ENCODE peak calls at places on chromosomes 13 and 19, in ten cellular contexts. O is tibial artery; M is pancreas; W is right cardiac atrium; X is CD8-positive, alpha-beta T cell; I is endothelial cell of umbilical vein; A is hepatocyte; U is fibroblast of lung; V is left ventricle myocardium inferior; S is CD8-positive, alpha-beta memory T cell. E is an unnamed sample.
A peak's percentile ranks its signal among the peaks of the same experiment; 100 is the strongest.

GRCh38 chr19:58338825-58339558 is 12.2 kb downstream of the ZSCAN22 start:
- DNase-seq in S (peak; percentile 45), O (no peak), X (no peak), M (no peak), W (peak; percentile 37), U (peak; percentile 17), A (no peak), I (no peak), V (no peak), E (no peak)

GRCh38 chr13:104017317-104017716 is 951.1 kb upstream of the SLC10A2 start:
- DNase-seq in S (no peak), X (no peak), A (no peak), O (no peak), I (no peak), U (no peak), M (no peak), V (no peak), W (no peak), E (no peak)

GRCh38 chr13:41501281-41501680 is 43.9 kb downstream of the RGCC start:
- DNase-seq in I (no peak), V (no peak), X (no peak), S (no peak), U (no peak), A (no peak), M (no peak), O (no peak), W (no peak), E (no peak)

GRCh38 chr13:39210961-39211534 is 172.8 kb downstream of the NHLRC3 start:
- DNase-seq in O (no peak), W (no peak), V (no peak), A (no peak), M (no peak), X (no peak), I (no peak), S (no peak), U (no peak), E (no peak)

GRCh38 chr19:18408053-18408476 is 10.6 kb upstream of the LRRC25 start:
- DNase-seq in U (no peak), V (no peak), M (no peak), I (no peak), S (peak; percentile 44), X (no peak), O (no peak), W (peak; percentile 69), A (no peak), E (no peak)

GRCh38 chr19:23887642-23888041 is 27.0 kb upstream of the ZNF726 start:
- DNase-seq in M (no peak), V (no peak), S (no peak), I (no peak), X (no peak), O (no peak), U (no peak), W (no peak), A (no peak), E (no peak)

GRCh38 chr19:3250675-3251074 is 26.2 kb downstream of the CELF5 start:
- DNase-seq in M (no peak), V (no peak), A (no peak), S (no peak), X (no peak), W (peak; percentile 41), U (no peak), O (no peak), I (no peak), E (no peak)

GRCh38 chr13:84649853-84650252 is 767.6 kb upstream of the SLITRK1 start:
- DNase-seq in X (no peak), O (no peak), M (no peak), I (no peak), V (no peak), A (no peak), W (no peak), S (no peak), U (peak; percentile 44), E (no peak)

GRCh38 chr19:35031072-35031881 is 1.0 kb downstream of the SCN1B start:
- DNase-seq in U (peak; percentile 32), W (peak; percentile 85), A (no peak), M (no peak), I (no peak), S (no peak), O (no peak), V (peak; percentile 54), X (no peak), E (peak; percentile 19)

GRCh38 chr19:35032356-35032865 is 2.1 kb downstream of the SCN1B start:
- DNase-seq in I (no peak), V (no peak), W (peak; percentile 63), A (no peak), S (no peak), X (no peak), U (no peak), O (no peak), M (no peak), E (no peak)

GRCh38 chr19:35030257-35031071 is at the start of gene SCN1B:
- DNase-seq in U (peak; percentile 70), W (peak; percentile 91), M (peak; percentile 59), S (peak; percentile 68), X (no peak), O (peak; percentile 81), V (peak; percentile 65), A (peak; percentile 87), I (peak; percentile 51), E (peak; percentile 39)

GRCh38 chr19:35027851-35028599 is 2.2 kb upstream of the SCN1B start:
- DNase-seq in X (no peak), W (peak; percentile 77), S (no peak), I (no peak), A (no peak), M (no peak), U (peak; percentile 58), O (no peak), V (no peak), E (no peak)

DNA sequence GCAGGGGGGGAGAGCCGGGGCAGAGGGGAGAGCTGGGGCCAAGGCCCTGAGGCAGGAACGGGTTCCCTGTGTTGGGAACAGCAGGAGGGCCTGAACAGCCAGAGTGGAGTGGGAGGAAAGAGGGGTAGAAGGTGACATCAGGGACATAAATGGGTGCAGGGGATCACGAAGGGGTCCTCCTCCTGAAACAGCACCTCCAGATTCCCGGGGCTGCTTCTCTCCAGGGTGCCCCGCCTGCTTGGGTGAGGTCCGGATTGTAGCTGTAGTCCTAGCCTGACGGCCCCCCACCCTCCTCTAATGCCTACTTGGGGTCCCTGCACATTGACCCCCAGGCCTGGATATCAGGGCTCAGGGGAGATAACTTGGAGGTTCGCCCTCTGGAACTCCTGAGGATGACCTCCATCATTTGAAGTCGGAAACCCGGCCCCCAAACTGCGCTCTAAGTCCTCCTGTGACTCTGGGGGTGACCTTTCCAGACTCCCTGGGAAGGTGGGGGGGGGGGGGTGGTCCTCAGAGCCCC is 473 bp upstream of the SCN1B start:
- DNase-seq in U (no peak), W (peak; percentile 55), I (peak; percentile 31), X (no peak), S (no peak), M (no peak), O (no peak), V (no peak), A (no peak), E (no peak)
- H3K27ac ChIP-seq in U (no peak overlapping the region), W (peak overlapping the region; percentile 66), I (no peak overlapping the region), X (no peak overlapping the region), S (no peak overlapping the region), M (no peak overlapping the region), O (peak overlapping the region; percentile 32), V (peak overlapping the region; percentile 65), A (no peak overlapping the region), E (no peak overlapping the region)

GRCh38 chr13:99018418-99019180 is 40.7 kb upstream of the DOCK9 start:
- DNase-seq in X (no peak), S (no peak), A (no peak), U (peak; percentile 87), M (no peak), V (no peak), I (no peak), O (no peak), W (no peak), E (no peak)

GRCh38 chr13:99027260-99027659 is 49.4 kb upstream of the DOCK9 start:
- DNase-seq in X (no peak), U (peak; percentile 87), V (no peak), I (no peak), W (no peak), A (no peak), S (no peak), M (no peak), O (no peak), E (no peak)

GRCh38 chr13:99027661-99028425 is 50.0 kb upstream of the DOCK9 start:
- DNase-seq in A (no peak), V (no peak), X (no peak), W (no peak), M (no peak), U (no peak), S (no peak), I (no peak), O (no peak), E (no peak)

GRCh38 chr13:99028890-99029289 is 51.0 kb upstream of the DOCK9 start:
- DNase-seq in O (no peak), X (no peak), V (no peak), S (peak; percentile 65), U (no peak), M (no peak), W (no peak), A (no peak), I (no peak), E (peak; percentile 53)

GRCh38 chr13:99022953-99023352 is 45.1 kb upstream of the DOCK9 start:
- DNase-seq in W (no peak), M (no peak), I (no peak), U (no peak), O (no peak), S (no peak), V (no peak), X (no peak), A (no peak), E (no peak)
- H3K27ac ChIP-seq in W (no peak overlapping the region), M (no peak overlapping the region), I (no peak overlapping the region), U (no peak overlapping the region), O (no peak overlapping the region), S (no peak overlapping the region), V (no peak overlapping the region), X (no peak overlapping the region), A (no peak overlapping the region), E (no peak overlapping the region)

GRCh38 chr19:33039815-33040214 is 24.9 kb downstream of the RHPN2 start:
- DNase-seq in V (no peak), W (no peak), A (no peak), X (no peak), M (no peak), I (no peak), U (no peak), O (no peak), S (no peak), E (no peak)

GRCh38 chr19:33039108-33039599 is 25.5 kb downstream of the RHPN2 start:
- DNase-seq in V (no peak), X (no peak), O (no peak), A (no peak), W (no peak), U (no peak), S (no peak), M (no peak), I (no peak), E (no peak)

GRCh38 chr19:33035461-33035860 is 29.2 kb downstream of the RHPN2 start:
- DNase-seq in X (no peak), M (no peak), O (no peak), V (no peak), A (no peak), W (peak; percentile 3), I (no peak), S (no peak), U (no peak), E (no peak)

GRCh38 chr19:33040994-33041827 is 23.5 kb downstream of the RHPN2 start:
- DNase-seq in U (peak; percentile 47), I (no peak), A (peak; percentile 93), X (no peak), M (peak; percentile 74), W (no peak), V (no peak), O (no peak), S (no peak), E (no peak)
- H3K27ac ChIP-seq in U (no peak overlapping the region), I (no peak overlapping the region), A (peak overlapping the region; percentile 97), X (no peak overlapping the region), M (peak overlapping the region; percentile 87), W (no peak overlapping the region), V (peak overlapping the region; percentile 3), O (no peak overlapping the region), S (no peak overlapping the region), E (no peak overlapping the region)

DNA sequence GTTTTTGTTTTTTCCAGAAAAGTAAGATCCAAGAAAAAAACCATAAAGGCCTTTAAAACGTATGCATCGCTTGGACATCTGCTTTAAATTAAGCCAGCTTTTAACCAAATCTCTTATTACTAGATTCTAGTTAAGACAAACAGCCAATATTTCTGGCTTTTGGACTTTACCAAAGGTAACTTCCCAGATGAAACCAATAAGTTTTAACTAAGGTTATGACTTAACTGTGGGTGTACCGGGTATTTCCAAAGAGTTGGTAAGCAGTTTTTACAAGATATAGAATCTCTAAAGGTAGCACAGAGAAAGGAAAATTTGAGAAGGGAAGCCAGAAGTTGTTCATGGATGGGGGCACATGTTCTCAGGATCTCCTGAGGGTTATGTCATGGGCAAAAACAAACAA is 34.0 kb downstream of the CEACAM1 start:
- DNase-seq in A (no peak), I (no peak), X (no peak), U (no peak), V (no peak), S (no peak), M (no peak), O (no peak), W (no peak), E (no peak)
- H3K27ac ChIP-seq in A (peak overlapping the region; percentile 64), I (no peak overlapping the region), X (no peak overlapping the region), U (no peak overlapping the region), V (no peak overlapping the region), S (no peak overlapping the region), M (no peak overlapping the region), O (no peak overlapping the region), W (no peak overlapping the region), E (no peak overlapping the region)

E was measured in CD4-positive, alpha-beta memory T cell.